ENCODE peak calls at places on chromosome 3, in seven cellular contexts. One of them, this sample, is unnamed.

GRCh38 chr3:114846779-114847178 is 300.3 kb downstream of the ZBTB20 start:
- DNase-seq in KBM-7: no peak
- DNase-seq in GM06990: no peak
- DNase-seq in epithelial cell of proximal tubule: no peak
- DNase-seq in mesothelial cell of epicardium: no peak
- DNase-seq in Jurkat, Clone E6-1: no peak
- DNase-seq in HuH-7.5: no peak
- DNase-seq in this sample: no peak

GRCh38 chr3:69993747-69994146 is 5.8 kb upstream of the SAMMSON start:
- DNase-seq in KBM-7: no peak
- DNase-seq in GM06990: no peak
- DNase-seq in epithelial cell of proximal tubule: no peak
- DNase-seq in mesothelial cell of epicardium: no peak
- DNase-seq in Jurkat, Clone E6-1: no peak
- DNase-seq in HuH-7.5: no peak
- DNase-seq in this sample: no peak

GRCh38 chr3:142964150-142964498 is 650 bp upstream of the PAQR9 start:
- DNase-seq in KBM-7: peak; percentile 18
- DNase-seq in GM06990: no peak
- DNase-seq in epithelial cell of proximal tubule: no peak
- DNase-seq in mesothelial cell of epicardium: no peak
- DNase-seq in Jurkat, Clone E6-1: peak; percentile 11
- DNase-seq in HuH-7.5: no peak
- DNase-seq in this sample: no peak

GRCh38 chr3:149330609-149331008 is 2.8 kb downstream of the TM4SF18 start:
- DNase-seq in KBM-7: no peak
- DNase-seq in GM06990: no peak
- DNase-seq in epithelial cell of proximal tubule: no peak
- DNase-seq in mesothelial cell of epicardium: no peak
- DNase-seq in Jurkat, Clone E6-1: no peak
- DNase-seq in HuH-7.5: no peak
- DNase-seq in this sample: peak; percentile 47

GRCh38 chr3:139327861-139328260 is 16.0 kb upstream of the MRPS22 start:
- DNase-seq in KBM-7: peak; percentile 47
- DNase-seq in GM06990: no peak
- DNase-seq in epithelial cell of proximal tubule: no peak
- DNase-seq in mesothelial cell of epicardium: no peak
- DNase-seq in Jurkat, Clone E6-1: peak; percentile 24
- DNase-seq in HuH-7.5: no peak
- DNase-seq in this sample: no peak

GRCh38 chr3:100297784-100298183 is 36.8 kb upstream of the NIT2 start:
- DNase-seq in KBM-7: no peak
- DNase-seq in GM06990: no peak
- DNase-seq in epithelial cell of proximal tubule: peak; percentile 19
- DNase-seq in mesothelial cell of epicardium: no peak
- DNase-seq in Jurkat, Clone E6-1: no peak
- DNase-seq in HuH-7.5: no peak
- DNase-seq in this sample: peak; percentile 36

GRCh38 chr3:146134348-146135117 is 26.5 kb downstream of the PLOD2 start:
- DNase-seq in KBM-7: no peak
- DNase-seq in GM06990: no peak
- DNase-seq in epithelial cell of proximal tubule: no peak
- DNase-seq in mesothelial cell of epicardium: no peak
- DNase-seq in Jurkat, Clone E6-1: no peak
- DNase-seq in HuH-7.5: no peak
- DNase-seq in this sample: no peak

GRCh38 chr3:168495932-168496331 is 400.2 kb upstream of the GOLIM4 start:
- DNase-seq in KBM-7: no peak
- DNase-seq in GM06990: no peak
- DNase-seq in epithelial cell of proximal tubule: no peak
- DNase-seq in mesothelial cell of epicardium: no peak
- DNase-seq in Jurkat, Clone E6-1: no peak
- DNase-seq in HuH-7.5: no peak
- DNase-seq in this sample: no peak

GRCh38 chr3:184593201-184593922 is 31.8 kb downstream of the EPHB3 start:
- DNase-seq in KBM-7: no peak
- DNase-seq in GM06990: no peak
- DNase-seq in epithelial cell of proximal tubule: no peak
- DNase-seq in mesothelial cell of epicardium: no peak
- DNase-seq in Jurkat, Clone E6-1: no peak
- DNase-seq in HuH-7.5: no peak
- DNase-seq in this sample: no peak

GRCh38 chr3:128372707-128373533 is 93.8 kb downstream of the DNAJB8 start:
- DNase-seq in KBM-7: no peak
- DNase-seq in GM06990: no peak
- DNase-seq in epithelial cell of proximal tubule: no peak
- DNase-seq in mesothelial cell of epicardium: no peak
- DNase-seq in Jurkat, Clone E6-1: no peak
- DNase-seq in HuH-7.5: no peak
- DNase-seq in this sample: no peak

GRCh38 chr3:46664971-46665762 is 28.3 kb downstream of the ALS2CL start:
- DNase-seq in KBM-7: no peak
- DNase-seq in GM06990: no peak
- DNase-seq in epithelial cell of proximal tubule: no peak
- DNase-seq in mesothelial cell of epicardium: no peak
- DNase-seq in Jurkat, Clone E6-1: no peak
- DNase-seq in HuH-7.5: no peak
- DNase-seq in this sample: no peak

GRCh38 chr3:52361454-52361853 is 45.3 kb downstream of the DNAH1 start:
- DNase-seq in KBM-7: no peak
- DNase-seq in GM06990: no peak
- DNase-seq in epithelial cell of proximal tubule: no peak
- DNase-seq in mesothelial cell of epicardium: no peak
- DNase-seq in Jurkat, Clone E6-1: no peak
- DNase-seq in HuH-7.5: no peak
- DNase-seq in this sample: no peak

GRCh38 chr3:151750181-151750580 is 16.5 kb downstream of the AADACL2 start:
- DNase-seq in KBM-7: no peak
- DNase-seq in GM06990: no peak
- DNase-seq in epithelial cell of proximal tubule: no peak
- DNase-seq in mesothelial cell of epicardium: no peak
- DNase-seq in Jurkat, Clone E6-1: no peak
- DNase-seq in HuH-7.5: no peak
- DNase-seq in this sample: no peak

GRCh38 chr3:159032311-159032710 is 230.5 kb downstream of the MFSD1 start:
- DNase-seq in KBM-7: no peak
- DNase-seq in GM06990: no peak
- DNase-seq in epithelial cell of proximal tubule: no peak
- DNase-seq in mesothelial cell of epicardium: no peak
- DNase-seq in Jurkat, Clone E6-1: no peak
- DNase-seq in HuH-7.5: no peak
- DNase-seq in this sample: peak; percentile 38

GRCh38 chr3:21326704-21327103 is 424.3 kb downstream of the ZNF385D start:
- DNase-seq in KBM-7: no peak
- DNase-seq in GM06990: no peak
- DNase-seq in epithelial cell of proximal tubule: no peak
- DNase-seq in mesothelial cell of epicardium: no peak
- DNase-seq in Jurkat, Clone E6-1: no peak
- DNase-seq in HuH-7.5: no peak
- DNase-seq in this sample: peak; percentile 31

GRCh38 chr3:196519738-196520122 is 4.6 kb upstream of the SMCO1 start:
- DNase-seq in KBM-7: peak; percentile 26
- DNase-seq in GM06990: no peak
- DNase-seq in epithelial cell of proximal tubule: no peak
- DNase-seq in mesothelial cell of epicardium: no peak
- DNase-seq in Jurkat, Clone E6-1: no peak
- DNase-seq in HuH-7.5: no peak
- DNase-seq in this sample: no peak

GRCh38 chr3:104632947-104633346 is 733.8 kb upstream of the ALCAM start:
- DNase-seq in KBM-7: no peak
- DNase-seq in GM06990: no peak
- DNase-seq in epithelial cell of proximal tubule: no peak
- DNase-seq in mesothelial cell of epicardium: no peak
- DNase-seq in Jurkat, Clone E6-1: no peak
- DNase-seq in HuH-7.5: no peak
- DNase-seq in this sample: no peak

GRCh38 chr3:71090207-71090606 is 493.3 kb downstream of the FOXP1 start:
- DNase-seq in KBM-7: no peak
- DNase-seq in GM06990: no peak
- DNase-seq in epithelial cell of proximal tubule: no peak
- DNase-seq in mesothelial cell of epicardium: no peak
- DNase-seq in Jurkat, Clone E6-1: no peak
- DNase-seq in HuH-7.5: no peak
- DNase-seq in this sample: no peak

GRCh38 chr3:114566162-114566755 is 272.4 kb downstream of the TIGIT start:
- DNase-seq in KBM-7: no peak
- DNase-seq in GM06990: peak; percentile 9
- DNase-seq in epithelial cell of proximal tubule: no peak
- DNase-seq in mesothelial cell of epicardium: no peak
- DNase-seq in Jurkat, Clone E6-1: no peak
- DNase-seq in HuH-7.5: no peak
- DNase-seq in this sample: no peak

GRCh38 chr3:183131735-183132134 is 30.8 kb downstream of the LAMP3 start:
- DNase-seq in KBM-7: no peak
- DNase-seq in GM06990: no peak
- DNase-seq in epithelial cell of proximal tubule: no peak
- DNase-seq in mesothelial cell of epicardium: no peak
- DNase-seq in Jurkat, Clone E6-1: no peak
- DNase-seq in HuH-7.5: no peak
- DNase-seq in this sample: peak; percentile 48

GRCh38 chr3:8464668-8465067 is 37.0 kb upstream of the LMCD1 start:
- DNase-seq in KBM-7: no peak
- DNase-seq in GM06990: no peak
- DNase-seq in epithelial cell of proximal tubule: no peak
- DNase-seq in mesothelial cell of epicardium: no peak
- DNase-seq in Jurkat, Clone E6-1: no peak
- DNase-seq in HuH-7.5: no peak
- DNase-seq in this sample: no peak

GRCh38 chr3:45333549-45333948 is 54.8 kb upstream of the LARS2 start:
- DNase-seq in KBM-7: peak; percentile 20
- DNase-seq in GM06990: no peak
- DNase-seq in epithelial cell of proximal tubule: no peak
- DNase-seq in mesothelial cell of epicardium: no peak
- DNase-seq in Jurkat, Clone E6-1: peak; percentile 48
- DNase-seq in HuH-7.5: no peak
- DNase-seq in this sample: peak; percentile 55

GRCh38 chr3:11532865-11533490 is 110.7 kb downstream of the VGLL4 start:
- DNase-seq in KBM-7: no peak
- DNase-seq in GM06990: no peak
- DNase-seq in epithelial cell of proximal tubule: no peak
- DNase-seq in mesothelial cell of epicardium: no peak
- DNase-seq in Jurkat, Clone E6-1: no peak
- DNase-seq in HuH-7.5: no peak
- DNase-seq in this sample: no peak

GRCh38 chr3:58004972-58005371 is 3.2 kb upstream of the FLNB start:
- DNase-seq in KBM-7: no peak
- DNase-seq in GM06990: no peak
- DNase-seq in epithelial cell of proximal tubule: no peak
- DNase-seq in mesothelial cell of epicardium: no peak
- DNase-seq in Jurkat, Clone E6-1: no peak
- DNase-seq in HuH-7.5: no peak
- DNase-seq in this sample: peak; percentile 74

GRCh38 chr3:13009132-13009945 is 63.9 kb downstream of the IQSEC1 start:
- DNase-seq in KBM-7: peak; percentile 95
- DNase-seq in GM06990: peak; percentile 89
- DNase-seq in epithelial cell of proximal tubule: no peak
- DNase-seq in mesothelial cell of epicardium: no peak
- DNase-seq in Jurkat, Clone E6-1: no peak
- DNase-seq in HuH-7.5: no peak
- DNase-seq in this sample: no peak